ENCODE peak calls at places on chromosomes 2 and 18, in four cellular contexts. T, N, F and A are unnamed samples.
A peak's percentile ranks its signal among the peaks of the same experiment; 100 is the strongest.

GRCh38 chr2:36597003-36597531 is 901 bp downstream of the FEZ2 start:
- DNase-seq in T (no peak), N (no peak), F (no peak), A (no peak)

GRCh38 chr2:169859423-169859822 is 32.2 kb downstream of the UBR3 start:
- DNase-seq in T (no peak), N (no peak), F (no peak), A (no peak)

GRCh38 chr2:189341077-189341476 is 100.2 kb upstream of the WDR75 start:
- DNase-seq in T (no peak), N (no peak), F (no peak), A (no peak)

GRCh38 chr18:54086046-54086802 is 138.2 kb downstream of the MBD2 start:
- DNase-seq in T (no peak), N (no peak), F (no peak), A (no peak)

GRCh38 chr18:27609221-27609620 is 424.1 kb upstream of the CHST9 start:
- DNase-seq in T (no peak), N (no peak), F (no peak), A (no peak)

GRCh38 chr2:225207026-225207425 is 164.8 kb upstream of the DOCK10 start:
- DNase-seq in T (no peak), N (no peak), F (no peak), A (no peak)

GRCh38 chr2:216989335-216990129 is 129.7 kb upstream of the TNP1 start:
- DNase-seq in T (no peak), N (no peak), F (peak; percentile 50), A (no peak)

GRCh38 chr2:71779306-71779855 is 326.0 kb downstream of the DYSF start:
- DNase-seq in T (no peak), N (no peak), F (peak; percentile 50), A (no peak)

GRCh38 chr2:217732995-217733394 is 269.8 kb downstream of the TNS1 start:
- DNase-seq in T (no peak), N (no peak), F (peak; percentile 61), A (no peak)

GRCh38 chr2:156332452-156333273 is at the start of gene NR4A2:
- DNase-seq in T (peak; percentile 86), N (peak; percentile 84), F (peak; percentile 92), A (peak; percentile 93)

GRCh38 chr18:45728341-45729010 is 4.5 kb downstream of the SLC14A1 start:
- DNase-seq in T (no peak), N (no peak), F (peak; percentile 56), A (no peak)
- H3K4me1 ChIP-seq in T (no peaks in the 10 kb centered on the region), N (no peaks in the 10 kb centered on the region), F (peaks cover 25% of the 10 kb centered on the region), A (no peaks in the 10 kb centered on the region)

DNA sequence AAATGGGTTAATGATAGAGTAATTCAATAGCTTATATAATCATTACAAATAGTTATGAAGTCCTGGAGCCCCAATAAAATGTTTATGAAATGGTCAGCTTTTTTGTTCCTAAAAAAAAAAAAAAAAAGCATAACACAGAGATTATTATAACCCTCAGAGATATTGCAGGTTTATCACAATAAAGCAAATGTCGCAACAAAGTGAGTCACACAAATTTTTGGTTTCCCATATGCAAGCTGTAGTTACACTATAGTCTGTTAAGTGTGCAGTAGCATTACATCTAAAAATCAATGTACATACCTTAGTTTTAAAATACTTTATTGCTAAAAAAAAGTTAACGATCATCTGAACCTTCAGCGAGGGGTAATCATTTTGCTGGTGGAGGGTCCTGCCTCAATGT is 20.0 kb downstream of the WDFY1 start:
- DNase-seq in T (no peak), N (no peak), F (peak; percentile 77), A (no peak)
- H3K27ac ChIP-seq in T (no peak overlapping the region), N (no peak overlapping the region), F (peak overlapping the region; percentile 54), A (no peak overlapping the region)

GRCh38 chr2:128314026-128314347 is 4.7 kb downstream of the HS6ST1 start:
- DNase-seq in T (peak; percentile 42), N (no peak), F (no peak), A (no peak)

GRCh38 chr2:128313076-128313836 is 5.4 kb downstream of the HS6ST1 start:
- DNase-seq in T (peak; percentile 47), N (no peak), F (peak; percentile 63), A (no peak)

GRCh38 chr2:128311216-128311754 is 7.4 kb downstream of the HS6ST1 start:
- DNase-seq in T (no peak), N (no peak), F (no peak), A (no peak)

GRCh38 chr2:128311755-128312341 is 6.8 kb downstream of the HS6ST1 start:
- DNase-seq in T (peak; percentile 44), N (no peak), F (no peak), A (no peak)

DNA sequence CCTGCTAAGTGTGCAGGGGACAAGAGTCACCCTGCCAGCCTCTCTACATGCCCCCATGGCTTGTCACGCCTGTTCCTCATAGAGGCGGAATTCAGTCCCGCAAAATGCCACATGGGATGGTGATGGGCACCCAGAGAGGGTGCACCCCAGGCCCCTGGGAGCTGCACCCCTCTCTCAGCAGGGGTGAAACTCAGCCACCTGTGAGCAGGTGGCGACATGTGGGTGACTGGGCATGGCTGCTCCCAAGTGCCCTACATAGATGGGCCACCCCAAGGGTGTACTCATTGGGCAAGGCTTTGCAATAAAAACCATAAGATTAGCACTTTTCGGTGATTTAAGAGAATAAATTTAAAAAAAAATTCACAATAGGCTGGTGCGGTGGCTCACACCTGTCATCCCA is 6.3 kb downstream of the HS6ST1 start:
- DNase-seq in T (no peak), N (no peak), F (no peak), A (no peak)
- H3K4me3 ChIP-seq in T (no peak overlapping the region), N (no peak overlapping the region), F (no peak overlapping the region), A (no peak overlapping the region)

DNA sequence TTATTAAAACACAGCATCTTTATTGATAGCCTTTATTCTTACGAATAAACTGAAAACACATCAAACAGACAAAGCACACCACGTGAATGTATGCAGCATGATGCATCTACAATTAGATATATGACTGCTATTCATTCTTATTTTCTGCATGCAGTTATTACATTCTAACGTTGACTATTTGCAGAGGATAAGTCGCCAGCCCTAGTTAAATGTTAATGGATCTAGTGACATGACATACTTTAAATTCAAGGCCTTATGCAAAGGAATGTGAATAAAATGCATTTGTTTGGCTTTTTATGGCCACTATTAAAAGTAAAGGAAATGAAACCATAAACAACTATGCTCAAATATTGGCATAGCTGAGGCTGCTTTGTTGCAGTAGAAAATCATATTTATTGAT is 172.4 kb downstream of the MAP2 start:
- DNase-seq in T (no peak), N (no peak), F (no peak), A (no peak)
- H3K4me1 ChIP-seq in T (no peaks in the 10 kb centered on the region), N (no peaks in the 10 kb centered on the region), F (no peaks in the 10 kb centered on the region), A (no peaks in the 10 kb centered on the region)

GRCh38 chr18:57585846-57586242 is 658 bp downstream of the FECH start:
- DNase-seq in T (no peak), N (no peak), F (no peak), A (no peak)
- H3K27ac ChIP-seq in T (no peak overlapping the region), N (peak overlapping the region; percentile 66), F (peak overlapping the region; percentile 22), A (peak overlapping the region; percentile 58)

DNA sequence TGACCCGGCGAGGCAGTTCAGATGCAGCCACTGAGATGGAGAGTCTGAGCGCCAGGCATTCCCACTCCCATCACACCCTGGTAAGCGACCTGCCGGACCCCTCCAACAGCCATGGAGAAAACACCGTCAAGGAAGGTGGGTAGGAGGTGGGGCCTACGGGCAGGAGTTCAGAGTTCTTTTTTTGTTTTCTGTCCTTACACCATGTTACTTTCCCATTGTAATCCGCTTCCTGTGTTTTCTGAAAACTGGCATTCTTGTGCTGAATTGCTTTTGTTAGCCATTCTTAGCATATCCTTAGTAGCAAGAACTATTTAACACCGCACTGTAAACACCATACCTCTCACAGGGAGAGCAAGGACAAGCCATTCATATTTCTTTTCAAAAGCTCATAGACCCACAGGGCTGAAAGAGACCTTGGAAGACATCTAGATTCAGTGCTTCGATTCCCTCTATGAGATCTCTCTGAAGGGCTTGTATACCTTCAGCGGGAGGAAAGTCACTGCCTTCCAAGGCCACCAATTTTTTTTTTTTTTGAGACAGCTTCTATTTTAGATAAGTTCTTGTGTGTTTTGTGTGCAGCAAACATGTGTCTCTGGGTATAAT is 46.3 kb downstream of the UNC80 start:
- DNase-seq in T (no peak), N (no peak), F (no peak), A (no peak)
- H3K4me3 ChIP-seq in T (no peak overlapping the region), N (no peak overlapping the region), F (no peak overlapping the region), A (no peak overlapping the region)